ENCODE peak calls at places on chromosomes 7 and 10, in ten cellular contexts. E, D, U, T, O, Q, C, H, J and L are unnamed samples.

GRCh38 chr10:4315529-4315928 is 510.5 kb upstream of the AKR1E2 start:
- DNase-seq in O (no peak), J (no peak), E (peak), U (no peak), Q (no peak), T (peak), D (no peak), H (no peak), C (no peak), L (no peak)

GRCh38 chr7:134908289-134908688 is 78.0 kb upstream of the AGBL3 start:
- DNase-seq in U (no peak), C (peak), T (peak), J (no peak), E (no peak), O (no peak), H (no peak), Q (no peak), D (no peak), L (no peak)

GRCh38 chr7:107035446-107035845 is 9.1 kb upstream of the PRKAR2B start:
- DNase-seq in J (no peak), H (no peak), C (peak), T (peak), Q (no peak), O (no peak), U (no peak), D (no peak), E (no peak), L (no peak)

GRCh38 chr10:132450825-132451505 is 54.0 kb downstream of the PWWP2B start:
- DNase-seq in H (no peak), C (no peak), T (no peak), U (no peak), O (no peak), J (no peak), D (peak), E (no peak), Q (peak), L (no peak)

GRCh38 chr10:130579913-130580312 is 443.7 kb downstream of the GLRX3 start:
- DNase-seq in O (no peak), T (no peak), J (no peak), Q (no peak), H (no peak), D (no peak), C (no peak), U (no peak), E (no peak), L (no peak)

GRCh38 chr10:131220601-131221171 is 90.8 kb downstream of the TCERG1L start:
- DNase-seq in T (no peak), D (peak), J (no peak), Q (no peak), U (no peak), O (no peak), C (no peak), E (no peak), H (no peak), L (no peak)

GRCh38 chr7:113456533-113456932 is 338.2 kb upstream of the SMIM30 start:
- DNase-seq in Q (no peak), E (no peak), D (no peak), H (no peak), C (no peak), O (no peak), J (no peak), U (no peak), T (no peak), L (no peak)

GRCh38 chr10:18140957-18141888 is 999 bp downstream of the CACNB2 start:
- DNase-seq in U (no peak), O (no peak), E (no peak), C (peak), H (no peak), D (no peak), J (no peak), Q (peak), T (no peak), L (no peak)

GRCh38 chr10:114953047-114953446 is 15.1 kb downstream of the TRUB1 start:
- DNase-seq in O (no peak), C (no peak), J (no peak), T (no peak), D (no peak), H (no peak), E (no peak), Q (no peak), U (no peak), L (no peak)

GRCh38 chr10:88952647-88953111 is at the start of gene ACTA2:
- DNase-seq in D (no peak), H (no peak), O (no peak), T (peak), U (no peak), J (no peak), Q (peak), E (peak), C (no peak), L (no peak)

GRCh38 chr7:123615344-123615743 is 13.7 kb downstream of the ASB15 start:
- DNase-seq in Q (no peak), O (no peak), H (no peak), U (no peak), E (no peak), C (no peak), J (no peak), T (no peak), D (no peak), L (no peak)

GRCh38 chr7:86991844-86992243 is 67.6 kb downstream of the ELAPOR2 start:
- DNase-seq in Q (no peak), T (no peak), J (no peak), D (no peak), O (no peak), H (no peak), U (no peak), E (no peak), C (no peak), L (no peak)

GRCh38 chr7:152000191-152000590 is 25.3 kb upstream of the GALNT11 start:
- DNase-seq in C (no peak), H (no peak), D (no peak), E (no peak), J (no peak), O (no peak), U (no peak), Q (no peak), T (no peak), L (no peak)

GRCh38 chr7:47148541-47149207 is 433.2 kb downstream of the TNS3 start:
- DNase-seq in O (no peak), C (no peak), D (no peak), J (no peak), U (no peak), Q (no peak), H (no peak), E (no peak), T (no peak), L (no peak)

GRCh38 chr7:78587443-78588044 is 789.0 kb downstream of the PHTF2 start:
- DNase-seq in Q (no peak), O (peak), J (no peak), D (no peak), T (peak), U (no peak), H (no peak), C (no peak), E (no peak), L (no peak)

GRCh38 chr10:120634629-120635028 is 177.6 kb downstream of the PLPP4 start:
- DNase-seq in T (no peak), E (no peak), J (no peak), H (no peak), Q (no peak), O (peak), D (no peak), U (no peak), C (no peak), L (no peak)

GRCh38 chr10:76874151-76874550 is 763.5 kb downstream of the KCNMA1 start:
- DNase-seq in D (no peak), O (no peak), H (no peak), T (peak), J (no peak), E (no peak), U (no peak), Q (no peak), C (peak), L (no peak)

GRCh38 chr7:93359520-93360198 is 127.5 kb downstream of the VPS50 start:
- DNase-seq in O (no peak), D (no peak), H (no peak), E (no peak), T (no peak), C (no peak), Q (no peak), J (no peak), U (no peak), L (no peak)

GRCh38 chr10:69913586-69913985 is 111.9 kb downstream of the COL13A1 start:
- DNase-seq in D (no peak), C (no peak), U (no peak), Q (no peak), H (no peak), J (no peak), E (no peak), O (no peak), T (no peak), L (no peak)

GRCh38 chr7:4825081-4825480 is 36.7 kb downstream of the PAPOLB start:
- DNase-seq in J (no peak), Q (no peak), E (no peak), D (no peak), U (no peak), O (no peak), C (no peak), T (no peak), H (no peak), L (no peak)

GRCh38 chr7:6708304-6708703 is 1.6 kb upstream of the ZNF12 start:
- DNase-seq in E (no peak), U (no peak), Q (no peak), O (no peak), H (no peak), D (no peak), T (no peak), C (no peak), J (no peak), L (no peak)

GRCh38 chr10:29666201-29666600 is 31.4 kb upstream of the SVIL start:
- DNase-seq in C (no peak), O (no peak), U (no peak), Q (no peak), E (no peak), T (no peak), J (no peak), D (no peak), H (no peak), L (no peak)

GRCh38 chr10:122981066-122981464 is 864 bp downstream of the PSTK start:
- DNase-seq in D (no peak), U (peak), C (peak), T (peak), O (peak), H (no peak), Q (no peak), E (no peak), J (no peak), L (peak)

GRCh38 chr7:148718431-148718830 is 19.7 kb downstream of the CUL1 start:
- DNase-seq in O (no peak), C (no peak), Q (no peak), U (no peak), J (no peak), T (no peak), H (no peak), E (no peak), D (no peak), L (no peak)

GRCh38 chr7:4724648-4725013 is 42.5 kb downstream of the FOXK1 start:
- DNase-seq in C (peak), T (peak), Q (no peak), O (no peak), J (no peak), U (no peak), E (no peak), H (no peak), D (no peak), L (no peak)

GRCh38 chr10:74912674-74913073 is 86.3 kb downstream of the KAT6B start:
- DNase-seq in O (no peak), C (no peak), D (no peak), E (no peak), U (no peak), H (no peak), T (no peak), J (no peak), Q (no peak), L (no peak)

GRCh38 chr7:142323706-142324105 is 65.8 kb upstream of the PRSS58 start:
- DNase-seq in U (peak), E (no peak), C (peak), T (peak), D (no peak), O (peak), Q (peak), J (peak), H (no peak), L (peak)

GRCh38 chr10:96588601-96589419 is 2.0 kb upstream of the TM9SF3 start:
- DNase-seq in C (peak), Q (no peak), U (peak), O (no peak), J (no peak), E (no peak), H (no peak), T (peak), D (no peak), L (no peak)